ENCODE peak calls at places on chromosomes 5 and 9, in five cellular contexts. L is AG04450, M is mucosa of descending colon, A is neural progenitor cell, D is OCI-LY7. Z is an unnamed sample.

GRCh38 chr5:52709171-52709925 is 78.4 kb upstream of the ITGA1 start:
- DNase-seq in L (no peak), A (no peak), M (peak), D (no peak), Z (peak)

GRCh38 chr5:43839218-43839617 is 236.2 kb downstream of the NNT start:
- DNase-seq in A (no peak), L (peak), D (no peak), M (no peak), Z (no peak)

GRCh38 chr9:122127396-122127798 is 32.2 kb downstream of the NDUFA8 start:
- DNase-seq in A (no peak), D (no peak), M (no peak), L (no peak), Z (peak)

GRCh38 chr5:154358410-154359221 is 87.2 kb upstream of the SAP30L start:
- DNase-seq in A (no peak), M (no peak), L (no peak), D (no peak), Z (no peak)

GRCh38 chr5:124289641-124290201 is 456.7 kb downstream of the ZNF608 start:
- DNase-seq in L (no peak), M (peak), D (peak), A (peak), Z (no peak)

GRCh38 chr5:65967288-65968066 is 41.1 kb downstream of the ERBIN start:
- DNase-seq in D (no peak), A (no peak), L (no peak), M (no peak), Z (no peak)

GRCh38 chr9:70618784-70619183 is 204.3 kb upstream of the KLF9 start:
- DNase-seq in D (no peak), M (peak), A (no peak), L (no peak), Z (no peak)

GRCh38 chr9:86281577-86282076 is 711 bp downstream of the ISCA1 start:
- DNase-seq in M (peak), L (no peak), D (no peak), A (peak), Z (no peak)

GRCh38 chr9:129237195-129237611 is 59.1 kb upstream of the IER5L start:
- DNase-seq in L (no peak), M (no peak), A (no peak), D (peak), Z (no peak)

GRCh38 chr9:134768332-134769083 is 112.1 kb upstream of the FCN2 start:
- DNase-seq in L (no peak), A (no peak), M (no peak), D (no peak), Z (no peak)

GRCh38 chr5:113280541-113280940 is 154.2 kb downstream of the TSSK1B start:
- DNase-seq in L (no peak), M (no peak), A (no peak), D (no peak), Z (no peak)

DNA sequence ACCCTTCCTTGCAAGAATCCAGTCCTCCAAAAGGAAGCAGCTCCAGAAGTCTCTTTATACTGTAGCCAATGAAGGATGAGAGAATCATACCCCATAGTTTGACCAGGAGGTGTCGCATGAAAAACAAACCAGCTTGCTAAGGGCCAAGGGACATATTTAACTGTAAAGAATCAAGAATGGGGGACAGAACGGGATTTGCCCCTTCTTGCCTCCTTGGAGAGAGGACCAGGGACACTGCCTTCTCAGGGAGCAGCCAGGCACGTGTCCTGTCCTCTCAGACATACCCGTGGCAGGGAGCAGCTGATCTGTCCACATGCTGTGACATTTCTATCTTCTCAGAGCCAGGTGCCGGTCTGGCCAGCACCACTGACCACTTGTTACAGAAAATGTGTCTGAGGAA is 11.7 kb downstream of the PRUNE2 start:
- DNase-seq in D (no peak), M (no peak), A (no peak), L (no peak), Z (no peak)
- TF ChIP-seq CTCF in D (no peak), M (no peak), A (no peak), L (no peak), Z (no peak)

GRCh38 chr5:62305715-62306493 is at the start of gene KIF2A:
- DNase-seq in D (peak), M (peak), A (peak), L (peak), Z (peak)
- TF ChIP-seq CTCF in D (no peak), M (peak), A (no peak), L (peak), Z (no peak)

GRCh38 chr5:159515909-159516415 is 185.7 kb upstream of the IL12B start:
- DNase-seq in D (peak), M (peak), A (peak), L (no peak), Z (peak)
- TF ChIP-seq CTCF in D (peak), M (peak), A (peak), L (peak), Z (peak)

GRCh38 chr9:97891736-97892135 is 30.6 kb downstream of the TRMO start:
- DNase-seq in L (no peak), A (no peak), M (no peak), D (no peak), Z (no peak)

GRCh38 chr9:97895695-97896332 is 26.5 kb downstream of the TRMO start:
- DNase-seq in D (peak), L (no peak), A (peak), M (no peak), Z (no peak)

GRCh38 chr9:97889941-97890557 is 32.3 kb downstream of the TRMO start:
- DNase-seq in L (no peak), D (peak), M (peak), A (peak), Z (peak)
- TF ChIP-seq CTCF in L (peak), D (peak), M (peak), A (peak), Z (peak)

DNA sequence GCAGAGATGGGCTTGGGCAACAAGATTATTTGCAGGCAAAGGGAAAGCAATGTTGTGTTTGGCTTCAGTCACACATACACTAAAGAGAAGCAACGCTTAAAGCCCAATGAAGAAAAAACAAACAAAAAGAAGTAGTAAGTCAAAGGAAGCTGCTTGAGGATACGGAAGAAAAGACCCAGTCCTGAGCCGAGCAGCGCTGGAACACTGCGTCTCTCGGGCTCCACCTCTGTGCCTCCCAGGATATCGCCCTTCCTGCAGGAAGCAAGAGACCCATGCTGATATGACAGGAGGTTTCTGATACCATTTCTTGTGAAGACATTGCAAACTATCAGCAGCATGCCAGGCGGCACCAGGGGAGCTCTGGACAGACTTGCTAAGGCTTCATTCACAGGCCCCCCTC is 9.9 kb downstream of the GNAQ start:
- DNase-seq in A (peak), L (no peak), M (peak), D (no peak), Z (no peak)
- TF ChIP-seq CTCF in A (no peak), L (no peak), M (peak), D (no peak), Z (no peak)

GRCh38 chr9:27429436-27429835 is 94.7 kb upstream of the IFNK start:
- DNase-seq in M (peak), L (no peak), D (no peak), A (no peak), Z (no peak)

GRCh38 chr9:27430754-27431540 is 93.1 kb upstream of the IFNK start:
- DNase-seq in A (peak), D (no peak), M (no peak), L (no peak), Z (no peak)

GRCh38 chr9:27429917-27430316 is 94.2 kb upstream of the IFNK start:
- DNase-seq in L (no peak), D (no peak), M (no peak), A (no peak), Z (no peak)

GRCh38 chr9:27432308-27432707 is 91.8 kb upstream of the IFNK start:
- DNase-seq in L (no peak), M (no peak), D (no peak), A (no peak), Z (no peak)

DNA sequence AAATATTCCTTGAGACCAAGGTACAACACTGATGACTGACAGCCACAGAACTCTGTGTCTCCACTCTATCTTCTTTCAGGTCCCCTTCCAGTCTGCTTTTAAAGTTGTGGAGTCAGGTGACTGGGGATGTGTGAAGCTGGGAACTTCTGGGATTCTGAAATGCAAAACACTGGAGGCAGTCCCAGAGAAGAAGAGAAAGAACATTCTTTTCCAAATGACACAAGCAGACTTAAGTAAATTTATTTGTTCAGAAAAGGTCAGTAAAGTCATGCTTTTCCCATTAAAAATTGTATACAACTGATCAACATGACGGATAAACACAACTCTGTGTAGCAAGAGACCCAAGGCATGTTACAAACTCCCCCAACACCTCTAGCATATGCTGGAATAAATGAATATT is 92.5 kb upstream of the IFNK start:
- DNase-seq in A (no peak), L (no peak), D (no peak), M (no peak), Z (no peak)
- TF ChIP-seq CTCF in A (no peak), L (no peak), D (no peak), M (no peak), Z (no peak)

DNA sequence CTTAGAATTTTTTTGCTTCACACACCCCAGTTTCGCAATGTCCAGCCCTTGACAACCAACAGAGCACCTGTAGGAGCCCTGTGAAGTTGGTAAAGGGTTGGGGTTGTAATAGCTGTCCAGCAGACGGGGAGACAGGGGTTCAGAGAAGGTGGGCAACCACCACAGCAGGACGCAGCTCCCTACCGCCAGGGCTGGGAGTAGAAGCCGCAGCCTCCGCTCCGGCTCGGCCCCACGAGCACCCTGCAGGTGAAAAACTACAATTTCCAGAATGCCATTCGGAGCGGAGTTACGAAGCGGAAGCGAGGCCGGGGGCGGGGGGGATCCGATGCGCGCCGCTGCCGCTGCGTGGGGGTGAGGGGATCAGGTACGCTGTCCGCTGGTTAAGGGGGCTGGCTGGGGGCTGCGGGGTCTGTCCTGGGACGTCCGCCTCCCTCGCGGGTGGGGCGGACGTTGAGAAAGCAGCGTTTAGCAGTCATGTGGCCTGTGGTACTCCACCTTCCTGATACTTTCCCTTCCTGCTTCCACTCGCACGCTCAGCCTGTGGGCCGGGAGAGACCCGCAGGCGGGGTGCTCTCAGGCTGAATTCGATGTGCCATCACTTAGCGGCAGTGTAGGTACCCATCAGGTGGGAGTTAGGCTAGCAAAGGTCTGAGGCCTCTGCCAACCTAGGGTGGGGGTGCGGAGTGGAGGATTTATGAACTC is at the start of gene TRMT10B:
- DNase-seq in D (no peak), A (peak), M (peak), L (peak), Z (peak)
- TF ChIP-seq CTCF in D (no peak), A (no peak), M (no peak), L (peak), Z (no peak)